ENCODE peak calls at places on chromosomes 6 and 20, in six cellular contexts. P is neural crest cell, T is A172, E is kidney glomerular epithelial cell, G is ELR, Y is HFF-Myc. D is an unnamed sample.

GRCh38 chr6:11706186-11706585 is 72.4 kb downstream of the ADTRP start:
- DNase-seq in P (no peak), T (no peak), E (no peak), G (no peak), Y (no peak), D (no peak)

GRCh38 chr6:119308048-119308570 is 41.5 kb downstream of the MAN1A1 start:
- DNase-seq in P (no peak), T (peak; percentile 80), E (no peak), G (peak; percentile 58), Y (peak; percentile 52), D (no peak)

GRCh38 chr20:34945315-34946077 is 10.1 kb downstream of the GSS start:
- DNase-seq in P (no peak), T (no peak), E (no peak), G (no peak), Y (no peak), D (no peak)

GRCh38 chr6:70779934-70780333 is 112.3 kb downstream of the SMAP1 start:
- DNase-seq in P (no peak), T (no peak), E (no peak), G (no peak), Y (no peak), D (no peak)

GRCh38 chr20:44856847-44857448 is 28.6 kb upstream of the YWHAB start:
- DNase-seq in P (no peak), T (peak; percentile 41), E (no peak), G (no peak), Y (no peak), D (no peak)

GRCh38 chr20:45037635-45038034 is 63.3 kb downstream of the KCNS1 start:
- DNase-seq in P (no peak), T (no peak), E (no peak), G (no peak), Y (no peak), D (no peak)

GRCh38 chr20:3239026-3239866 is at the start of gene SLC4A11:
- DNase-seq in P (peak; percentile 22), T (peak; percentile 61), E (peak; percentile 45), G (peak; percentile 76), Y (no peak), D (peak; percentile 53)

GRCh38 chr6:120384671-120385070 is 949.6 kb downstream of the TBC1D32 start:
- DNase-seq in P (no peak), T (peak; percentile 31), E (no peak), G (no peak), Y (no peak), D (no peak)

GRCh38 chr6:83192456-83192855 is 609 bp downstream of the PGM3 start:
- DNase-seq in P (no peak), T (no peak), E (peak; percentile 27), G (peak; percentile 63), Y (no peak), D (no peak)

GRCh38 chr6:43076093-43076927 is at the start of gene PTK7:
- DNase-seq in P (peak; percentile 82), T (peak; percentile 25), E (peak; percentile 67), G (peak; percentile 61), Y (no peak), D (peak; percentile 87)

GRCh38 chr20:46914789-46915359 is 20.2 kb downstream of the EYA2 start:
- DNase-seq in P (no peak), T (no peak), E (no peak), G (no peak), Y (no peak), D (no peak)

GRCh38 chr6:6612308-6612707 is 23.8 kb downstream of the LY86 start:
- DNase-seq in P (no peak), T (no peak), E (no peak), G (no peak), Y (no peak), D (no peak)

GRCh38 chr20:5835234-5835845 is 85.1 kb downstream of the SHLD1 start:
- DNase-seq in P (no peak), T (peak; percentile 49), E (peak; percentile 4), G (peak; percentile 57), Y (peak; percentile 37), D (no peak)

GRCh38 chr6:150172929-150173328 is 30.1 kb downstream of the PPP1R14C start:
- DNase-seq in P (no peak), T (no peak), E (no peak), G (no peak), Y (no peak), D (no peak)

GRCh38 chr6:26361544-26361943 is 3.5 kb upstream of the BTN3A2 start:
- DNase-seq in P (no peak), T (no peak), E (no peak), G (no peak), Y (no peak), D (no peak)

GRCh38 chr6:55955684-55956083 is 80.3 kb upstream of the BMP5 start:
- DNase-seq in P (no peak), T (no peak), E (no peak), G (no peak), Y (no peak), D (no peak)

GRCh38 chr6:89530982-89531381 is 98.0 kb downstream of the ANKRD6 start:
- DNase-seq in P (no peak), T (no peak), E (no peak), G (no peak), Y (no peak), D (no peak)

GRCh38 chr6:44266347-44266746 is 996 bp upstream of the NFKBIE start:
- DNase-seq in P (no peak), T (no peak), E (no peak), G (no peak), Y (no peak), D (no peak)

GRCh38 chr6:20569000-20569610 is 34.8 kb downstream of the CDKAL1 start:
- DNase-seq in P (no peak), T (peak; percentile 69), E (no peak), G (peak; percentile 6), Y (no peak), D (no peak)

GRCh38 chr20:49183444-49183843 is 4.7 kb downstream of the STAU1 start:
- DNase-seq in P (no peak), T (no peak), E (no peak), G (no peak), Y (no peak), D (no peak)

GRCh38 chr20:32355417-32355841 is 2.7 kb upstream of the ASXL1 start:
- DNase-seq in P (no peak), T (no peak), E (no peak), G (no peak), Y (no peak), D (no peak)

GRCh38 chr20:64107736-64108457 is 532 bp upstream of the NPBWR2 start:
- DNase-seq in P (no peak), T (no peak), E (no peak), G (no peak), Y (no peak), D (no peak)

GRCh38 chr6:21050930-21051329 is 516.7 kb downstream of the CDKAL1 start:
- DNase-seq in P (no peak), T (no peak), E (peak; percentile 3), G (no peak), Y (no peak), D (no peak)

GRCh38 chr6:125421853-125422252 is 120.1 kb upstream of the HDDC2 start:
- DNase-seq in P (peak; percentile 22), T (peak; percentile 63), E (peak; percentile 79), G (peak; percentile 35), Y (no peak), D (peak; percentile 63)

D was measured in endothelial cell.